ENCODE peak calls at places on chromosomes 3 and 15, in six cellular contexts. X is RWPE1; J is NCI-H1092; D is activated CD4-positive, alpha-beta T cell treated with anti-CD3 and anti-CD28 coated beads, Interleukin-2, amount 10 ng/mL, durations not matched to agents 7 days and 5 days; K is neural progenitor cell; B is fibroblast of lung. P is an unnamed sample.

GRCh38 chr3:192564611-192565010 is 162.7 kb downstream of the FGF12 start:
- DNase-seq in K (no peak), B (no peak), J (no peak), D (no peak), X (no peak), P (no peak)

GRCh38 chr3:107938128-107938527 is 152.7 kb downstream of the CD47 start:
- DNase-seq in B (peak; percentile 58), J (no peak), D (no peak), X (peak; percentile 22), K (peak; percentile 53), P (peak; percentile 19)

GRCh38 chr3:61832375-61833229 is 271.2 kb downstream of the PTPRG start:
- DNase-seq in D (no peak), K (no peak), X (no peak), J (no peak), B (peak; percentile 54), P (no peak)

GRCh38 chr3:52777959-52778805 is 783 bp downstream of the ITIH1 start:
- DNase-seq in X (no peak), D (no peak), J (no peak), B (no peak), K (peak; percentile 1), P (peak; percentile 18)

GRCh38 chr15:82044373-82045178 is 1.2 kb downstream of the MEX3B start:
- DNase-seq in B (peak; percentile 77), K (peak; percentile 84), X (peak; percentile 28), J (no peak), D (peak; percentile 58), P (peak; percentile 91)

GRCh38 chr3:136184703-136185102 is 11.4 kb downstream of the MSL2 start:
- DNase-seq in K (no peak), J (no peak), B (peak; percentile 56), X (no peak), D (no peak), P (no peak)

GRCh38 chr3:66398228-66399025 is 102.4 kb downstream of the LRIG1 start:
- DNase-seq in J (peak; percentile 68), X (no peak), B (peak; percentile 59), K (no peak), D (no peak), P (no peak)

GRCh38 chr3:24615177-24615576 is 120.5 kb upstream of the THRB start:
- DNase-seq in D (no peak), J (no peak), X (no peak), K (no peak), B (no peak), P (no peak)

GRCh38 chr15:66852064-66852905 is 150.2 kb downstream of the SMAD6 start:
- DNase-seq in K (no peak), J (no peak), D (no peak), B (no peak), X (no peak), P (no peak)

GRCh38 chr3:45959201-45959600 is 15.9 kb downstream of the CXCR6 start:
- DNase-seq in X (no peak), J (no peak), K (no peak), B (no peak), D (no peak), P (no peak)

GRCh38 chr3:71961378-71961777 is 176.4 kb upstream of the PROK2 start:
- DNase-seq in B (no peak), D (no peak), K (no peak), X (no peak), J (no peak), P (no peak)

GRCh38 chr3:44042772-44043171 is 198.9 kb upstream of the TOPAZ1 start:
- DNase-seq in X (no peak), K (no peak), D (no peak), B (no peak), J (no peak), P (no peak)

GRCh38 chr15:73034213-73034612 is 18.1 kb upstream of the NEO1 start:
- DNase-seq in X (no peak), K (no peak), D (no peak), J (no peak), B (no peak), P (no peak)

GRCh38 chr3:23865595-23866396 is 51.0 kb downstream of the NKIRAS1 start:
- DNase-seq in X (no peak), K (peak; percentile 59), B (peak; percentile 37), D (no peak), J (no peak), P (peak; percentile 62)